ENCODE peak calls at places on chromosome 16, in four cellular contexts. G is sigmoid colon, E is A673, A is breast epithelium. M is an unnamed sample.

GRCh38 chr16:66103245-66103644 is 263.2 kb upstream of the CDH5 start:
- DNase-seq in A (no peak), E (peak; percentile 53), G (no peak), M (no peak)

GRCh38 chr16:10940501-10941079 is 1.7 kb downstream of the DEXI start:
- DNase-seq in E (no peak), G (no peak), A (no peak), M (no peak)

GRCh38 chr16:10180771-10181163 is 1.5 kb downstream of the GRIN2A start:
- DNase-seq in E (peak; percentile 72), G (no peak), A (no peak), M (no peak)

GRCh38 chr16:72536673-72537435 is 364.9 kb upstream of the PMFBP1 start:
- DNase-seq in G (no peak), E (no peak), A (no peak), M (no peak)

GRCh38 chr16:31194898-31195297 is 7.7 kb downstream of the PYCARD start:
- DNase-seq in A (no peak), E (no peak), G (no peak), M (no peak)

GRCh38 chr16:19463468-19464315 is 46.0 kb downstream of the TMC5 start:
- DNase-seq in A (no peak), E (no peak), G (no peak), M (no peak)

GRCh38 chr16:4206680-4207079 is 35.2 kb downstream of the SRL start:
- DNase-seq in E (no peak), G (no peak), A (no peak), M (no peak)

GRCh38 chr16:53752566-53752965 is 48.6 kb downstream of the FTO start:
- DNase-seq in A (no peak), G (no peak), E (no peak), M (no peak)

GRCh38 chr16:4944333-4945281 is 7.7 kb upstream of the PPL start:
- DNase-seq in A (peak; percentile 92), E (peak; percentile 86), G (peak; percentile 98), M (peak; percentile 97)

GRCh38 chr16:30458561-30459394 is 13.1 kb upstream of the SEPHS2 start:
- DNase-seq in G (peak; percentile 68), E (no peak), A (no peak), M (no peak)

GRCh38 chr16:67443299-67443698 is 12.4 kb downstream of the HSD11B2 start:
- DNase-seq in G (peak; percentile 94), E (no peak), A (no peak), M (peak; percentile 75)

GRCh38 chr16:74760007-74760767 is 14.4 kb downstream of the FA2H start:
- DNase-seq in G (no peak), E (no peak), A (no peak), M (no peak)

GRCh38 chr16:959232-960040 is 11.3 kb downstream of the LMF1 start:
- DNase-seq in E (no peak), A (no peak), G (no peak), M (no peak)

GRCh38 chr16:1793578-1794220 is at the start of gene IGFALS:
- DNase-seq in A (no peak), G (no peak), E (no peak), M (no peak)

GRCh38 chr16:47713225-47713595 is 252.1 kb downstream of the PHKB start:
- DNase-seq in G (no peak), A (no peak), E (no peak), M (no peak)

GRCh38 chr16:78045865-78046581 is 23.7 kb downstream of the CLEC3A start:
- DNase-seq in E (peak; percentile 62), G (no peak), A (no peak), M (peak; percentile 68)

GRCh38 chr16:66441586-66442375 is 14.7 kb downstream of the BEAN1 start:
- DNase-seq in G (no peak), E (no peak), A (no peak), M (no peak)

GRCh38 chr16:51898872-51899271 is 648.1 kb downstream of the TOX3 start:
- DNase-seq in E (peak; percentile 45), A (no peak), G (no peak), M (no peak)

GRCh38 chr16:2016407-2016922 is 3.1 kb upstream of the NPW start:
- DNase-seq in G (no peak), A (no peak), E (peak; percentile 55), M (no peak)

GRCh38 chr16:70589998-70590471 is 56.3 kb upstream of the IL34 start:
- DNase-seq in E (no peak), G (peak; percentile 77), A (peak; percentile 75), M (peak; percentile 69)

GRCh38 chr16:1642148-1642547 is 30.0 kb downstream of the CRAMP1 start:
- DNase-seq in G (no peak), E (no peak), A (no peak), M (no peak)

GRCh38 chr16:24920568-24920967 is 74.8 kb downstream of the SLC5A11 start:
- DNase-seq in E (no peak), A (no peak), G (no peak), M (no peak)

GRCh38 chr16:89116341-89117238 is 22.9 kb downstream of the ACSF3 start:
- DNase-seq in A (no peak), G (no peak), E (no peak), M (no peak)

GRCh38 chr16:54040975-54041374 is 245.6 kb downstream of the IRX3 start:
- DNase-seq in A (no peak), G (no peak), E (no peak), M (no peak)

GRCh38 chr16:71807905-71808592 is 585 bp downstream of the AP1G1 start:
- DNase-seq in A (peak; percentile 35), E (no peak), G (peak; percentile 69), M (no peak)

GRCh38 chr16:69423189-69423588 is 1.2 kb upstream of the CYB5B start:
- DNase-seq in G (no peak), E (no peak), A (no peak), M (no peak)
- H3K27ac ChIP-seq in G (no peak overlapping the region), E (no peak overlapping the region), A (no peak overlapping the region), M (no peak overlapping the region)

DNA sequence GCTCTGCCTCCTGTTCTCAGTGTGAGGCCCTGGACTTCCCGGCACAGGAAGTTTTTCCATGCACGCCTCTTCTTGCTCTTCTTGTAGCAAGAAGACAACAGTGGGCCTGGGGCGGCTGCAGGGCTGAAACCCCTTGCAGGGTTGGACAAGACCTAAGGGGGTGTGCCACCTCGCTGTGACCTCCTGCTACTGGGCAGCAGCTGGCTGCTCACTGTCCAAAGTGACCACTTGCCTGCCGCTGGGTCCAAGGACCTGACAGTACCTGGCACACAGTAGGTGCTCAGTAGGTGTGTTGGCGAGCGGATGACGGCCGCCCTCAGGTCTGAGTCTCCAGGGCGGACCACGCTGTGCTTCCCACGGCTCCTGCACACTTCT is 331.5 kb downstream of the C16orf95 start:
- DNase-seq in E (no peak), G (no peak), A (no peak), M (no peak)
- H3K27me3 ChIP-seq in E (peaks cover 13% of the 10 kb centered on the region), G (no peaks in the 10 kb centered on the region), A (no peaks in the 10 kb centered on the region), M (no peaks in the 10 kb centered on the region)

GRCh38 chr16:27725271-27726010 is 175.5 kb downstream of the KATNIP start:
- DNase-seq in E (no peak), A (no peak), G (no peak), M (no peak)
- TF ChIP-seq CTCF in E (no peak), A (no peak), G (no peak), M (no peak)

GRCh38 chr16:56312556-56312955 is 112.8 kb downstream of the AMFR start:
- DNase-seq in G (no peak), E (no peak), A (no peak), M (no peak)

GRCh38 chr16:56310685-56311084 is 114.7 kb downstream of the AMFR start:
- DNase-seq in G (no peak), A (no peak), E (no peak), M (no peak)

GRCh38 chr16:56311208-56312027 is 113.9 kb downstream of the AMFR start:
- DNase-seq in A (no peak), G (no peak), E (peak; percentile 17), M (no peak)

GRCh38 chr16:56314244-56314850 is 111.0 kb downstream of the AMFR start:
- DNase-seq in G (no peak), E (no peak), A (no peak), M (no peak)

GRCh38 chr16:56312028-56312300 is 113.4 kb downstream of the AMFR start:
- DNase-seq in G (no peak), A (no peak), E (no peak), M (no peak)
- H3K27ac ChIP-seq in G (no peak overlapping the region), A (no peak overlapping the region), E (no peak overlapping the region), M (no peak overlapping the region)

M was measured in ascending aorta.